ENCODE peak calls at places on chromosomes 7 and 10, in five cellular contexts. A, Q, I, S and M are unnamed samples.

GRCh38 chr10:21524526-21525366 is 736 bp downstream of the SKIDA1 start:
- DNase-seq in A (no peak), Q (no peak), I (no peak), S (no peak), M (no peak)

GRCh38 chr7:101688183-101688831 is 59.2 kb upstream of the MYL10 start:
- DNase-seq in A (peak; percentile 80), Q (peak; percentile 84), I (peak; percentile 18), S (peak; percentile 79), M (peak; percentile 88)

GRCh38 chr10:46287846-46288480 is 1.2 kb downstream of the ANTXRL start:
- DNase-seq in A (no peak), Q (no peak), I (no peak), S (no peak), M (no peak)

GRCh38 chr10:68105820-68106219 is 3.5 kb upstream of the MYPN start:
- DNase-seq in A (peak; percentile 30), Q (no peak), I (no peak), S (no peak), M (no peak)

GRCh38 chr7:50584793-50585399 is 19.7 kb upstream of the DDC start:
- DNase-seq in A (no peak), Q (no peak), I (no peak), S (no peak), M (no peak)

GRCh38 chr7:38630720-38631673 is at the start of gene AMPH:
- DNase-seq in A (peak; percentile 91), Q (peak; percentile 15), I (peak; percentile 7), S (peak; percentile 48), M (peak; percentile 75)

GRCh38 chr10:29715296-29715695 is 80.5 kb upstream of the SVIL start:
- DNase-seq in A (no peak), Q (no peak), I (no peak), S (no peak), M (no peak)

GRCh38 chr7:22665816-22666375 is 61.1 kb upstream of the IL6 start:
- DNase-seq in A (no peak), Q (no peak), I (no peak), S (no peak), M (no peak)

GRCh38 chr7:151608031-151608551 is 88.4 kb upstream of the RHEB start:
- DNase-seq in A (peak; percentile 67), Q (peak; percentile 39), I (no peak), S (no peak), M (no peak)

GRCh38 chr10:123967626-123968243 is 76.1 kb upstream of the CPXM2 start:
- DNase-seq in A (peak; percentile 67), Q (peak; percentile 76), I (no peak), S (peak; percentile 64), M (peak; percentile 89)

GRCh38 chr10:120538091-120538490 is 81.1 kb downstream of the PLPP4 start:
- DNase-seq in A (no peak), Q (no peak), I (no peak), S (no peak), M (no peak)

GRCh38 chr7:52017802-52018679 is 701.4 kb upstream of the COBL start:
- DNase-seq in A (peak; percentile 56), Q (peak; percentile 20), I (no peak), S (no peak), M (peak; percentile 66)

GRCh38 chr7:9921326-9921725 is 1052.3 kb upstream of the PHF14 start:
- DNase-seq in A (no peak), Q (no peak), I (no peak), S (no peak), M (no peak)

GRCh38 chr7:132666076-132666775 is 90.0 kb upstream of the PLXNA4 start:
- DNase-seq in A (no peak), Q (no peak), I (no peak), S (no peak), M (no peak)

GRCh38 chr7:155576900-155577508 is 30.6 kb upstream of the CNPY1 start:
- DNase-seq in A (no peak), Q (peak; percentile 26), I (no peak), S (no peak), M (no peak)

GRCh38 chr10:32065871-32066270 is 9.6 kb upstream of the KIF5B start:
- DNase-seq in A (no peak), Q (no peak), I (no peak), S (no peak), M (no peak)

GRCh38 chr10:119705434-119705831 is 20.4 kb upstream of the INPP5F start:
- DNase-seq in A (no peak), Q (no peak), I (no peak), S (no peak), M (no peak)

GRCh38 chr7:126700807-126701604 is 551.7 kb downstream of the GRM8 start:
- DNase-seq in A (peak; percentile 65), Q (peak; percentile 16), I (peak; percentile 41), S (no peak), M (no peak)

GRCh38 chr7:83613232-83613631 is 35.7 kb downstream of the SEMA3E start:
- DNase-seq in A (no peak), Q (no peak), I (no peak), S (no peak), M (no peak)

GRCh38 chr10:22253578-22253882 is 35.7 kb upstream of the EBLN1 start:
- DNase-seq in A (peak; percentile 44), Q (peak; percentile 35), I (no peak), S (peak; percentile 61), M (peak; percentile 70)

GRCh38 chr7:152711444-152711944 is 35.6 kb upstream of the XRCC2 start:
- DNase-seq in A (no peak), Q (no peak), I (no peak), S (no peak), M (no peak)

GRCh38 chr7:121545418-121545817 is 149.3 kb upstream of the FAM3C start:
- DNase-seq in A (no peak), Q (no peak), I (no peak), S (no peak), M (no peak)

GRCh38 chr7:149715476-149715875 is 57.9 kb downstream of the ZNF467 start:
- DNase-seq in A (no peak), Q (no peak), I (no peak), S (no peak), M (peak; percentile 15)

GRCh38 chr10:88271736-88272135 is 311.4 kb downstream of the RNLS start:
- DNase-seq in A (no peak), Q (no peak), I (no peak), S (no peak), M (no peak)

GRCh38 chr10:26310361-26310760 is 93.8 kb downstream of the GAD2 start:
- DNase-seq in A (no peak), Q (no peak), I (no peak), S (no peak), M (no peak)

GRCh38 chr10:115558252-115558651 is 465.1 kb downstream of the ATRNL1 start:
- DNase-seq in A (no peak), Q (no peak), I (no peak), S (no peak), M (no peak)

GRCh38 chr10:34256216-34256615 is 558.9 kb downstream of the PARD3 start:
- DNase-seq in A (no peak), Q (peak; percentile 14), I (no peak), S (no peak), M (no peak)

GRCh38 chr7:56474271-56474670 is 358.1 kb upstream of the NUPR2 start:
- DNase-seq in A (no peak), Q (no peak), I (no peak), S (no peak), M (no peak)

DNA sequence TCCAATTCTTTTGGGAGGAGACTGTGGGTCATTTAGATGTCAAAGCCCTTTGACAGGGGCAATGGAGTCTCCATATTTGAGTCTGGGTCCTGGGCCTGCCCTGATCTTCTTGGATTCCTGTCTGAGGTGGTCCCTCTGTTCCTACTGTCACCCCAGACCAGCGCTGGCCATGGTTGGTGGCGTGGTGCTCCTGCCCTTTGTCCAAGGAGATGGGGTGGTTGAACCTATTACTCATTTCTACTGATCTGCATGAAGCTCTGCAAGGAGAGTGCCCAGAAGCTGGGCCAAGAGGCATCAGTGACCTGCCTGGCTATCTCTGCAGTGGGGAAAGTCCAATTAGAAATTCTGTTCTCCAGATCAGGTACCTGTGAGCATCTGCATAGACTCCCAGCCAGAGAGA is 355.6 kb upstream of the NUPR2 start:
- DNase-seq in A (no peak), Q (no peak), I (no peak), S (no peak), M (no peak)
- H3K9me3 ChIP-seq in A (peaks cover 24% of the 10 kb centered on the region), Q (peaks cover 60% of the 10 kb centered on the region), I (peaks cover 75% of the 10 kb centered on the region), S (peaks cover 9% of the 10 kb centered on the region), M (no peaks in the 10 kb centered on the region)

DNA sequence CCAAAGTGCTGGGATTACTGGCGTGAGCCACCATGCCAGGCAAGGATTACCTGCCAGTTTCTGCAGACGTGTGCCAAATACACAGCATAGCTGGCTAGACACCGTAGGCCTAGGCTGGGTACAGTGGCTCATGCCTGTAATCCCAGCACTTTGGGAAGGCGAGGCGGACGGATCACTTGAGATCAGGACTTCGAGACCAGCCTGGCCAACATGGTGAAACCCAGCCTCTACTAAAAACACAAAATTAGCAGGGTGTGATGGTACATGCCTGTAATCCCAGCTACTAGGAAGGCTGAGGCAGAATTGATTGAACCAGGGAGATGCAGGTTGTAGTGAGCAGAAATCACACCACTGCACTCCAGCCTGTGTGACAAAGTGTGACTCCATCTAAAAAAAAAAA is 868 bp downstream of the RFC2 start:
- DNase-seq in A (no peak), Q (no peak), I (no peak), S (no peak), M (no peak)
- H3K9me3 ChIP-seq in A (no peaks in the 10 kb centered on the region), Q (no peaks in the 10 kb centered on the region), I (peaks cover 3% of the 10 kb centered on the region), S (no peaks in the 10 kb centered on the region), M (no peaks in the 10 kb centered on the region)

GRCh38 chr10:86449926-86450558 is 71.5 kb downstream of the WAPL start:
- DNase-seq in A (no peak), Q (no peak), I (no peak), S (no peak), M (no peak)

GRCh38 chr10:86447422-86447821 is 74.2 kb downstream of the WAPL start:
- DNase-seq in A (no peak), Q (no peak), I (no peak), S (no peak), M (no peak)

GRCh38 chr10:86446987-86447386 is 74.6 kb downstream of the WAPL start:
- DNase-seq in A (no peak), Q (no peak), I (no peak), S (no peak), M (no peak)

GRCh38 chr10:86451604-86451960 is 70.0 kb downstream of the WAPL start:
- DNase-seq in A (no peak), Q (no peak), I (no peak), S (no peak), M (no peak)

DNA sequence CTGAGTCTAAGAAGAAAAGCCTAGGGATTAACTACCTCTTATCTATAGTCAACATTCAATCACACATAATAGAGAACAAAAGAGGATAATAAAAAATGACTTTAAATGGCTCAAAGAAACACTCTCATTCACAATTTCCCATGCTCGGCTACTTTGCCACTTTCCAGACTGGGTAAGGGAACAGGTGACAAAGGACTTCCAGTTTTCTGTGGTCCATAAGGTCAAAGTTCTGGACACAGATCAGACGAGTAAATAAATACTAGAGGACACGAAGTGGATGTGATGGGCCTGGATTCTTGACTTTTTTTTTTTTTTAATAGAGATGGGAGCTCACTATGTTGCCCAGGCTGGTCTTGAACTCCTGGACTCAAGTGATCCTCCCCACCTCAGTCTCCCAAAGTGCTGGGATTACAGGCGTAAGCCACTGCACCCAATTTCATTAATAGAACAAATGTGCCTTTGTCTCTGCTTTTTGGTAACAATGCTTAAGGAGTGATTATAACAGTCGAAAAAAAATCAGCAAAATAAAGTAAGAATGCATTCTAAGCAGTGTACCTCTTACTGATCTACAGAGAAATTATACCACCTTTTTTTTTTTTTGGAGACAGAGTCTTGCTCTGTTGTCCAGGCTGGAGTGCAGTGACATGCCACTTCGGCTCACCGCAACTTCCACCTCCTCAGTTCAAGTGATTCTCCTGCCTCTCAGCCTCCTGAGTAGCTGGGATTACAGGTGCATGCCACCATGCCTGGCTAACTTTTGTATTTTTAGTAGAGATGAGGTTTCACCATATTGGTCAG is 70.6 kb downstream of the WAPL start:
- DNase-seq in A (no peak), Q (no peak), I (no peak), S (no peak), M (no peak)
- H3K9me3 ChIP-seq in A (peaks cover 2% of the 10 kb centered on the region), Q (no peaks in the 10 kb centered on the region), I (no peaks in the 10 kb centered on the region), S (no peaks in the 10 kb centered on the region), M (no peaks in the 10 kb centered on the region)

GRCh38 chr7:13851756-13852155 is 137.7 kb downstream of the ETV1 start:
- DNase-seq in A (no peak), Q (no peak), I (peak; percentile 76), S (no peak), M (no peak)
- H3K9me3 ChIP-seq in A (no peaks in the 10 kb centered on the region), Q (no peaks in the 10 kb centered on the region), I (peaks cover 2% of the 10 kb centered on the region), S (no peaks in the 10 kb centered on the region), M (no peaks in the 10 kb centered on the region)